ENCODE peak calls at places on chromosomes 2 and 18, in ten cellular contexts. C, L, R, A, H, I, T, B, S and E are unnamed samples.

GRCh38 chr2:172995323-172996244 is 80.1 kb upstream of the MAP3K20 start:
- DNase-seq in C (no peak), L (no peak), R (peak), A (no peak), H (peak), I (no peak), T (peak), B (peak), S (no peak), E (peak)

GRCh38 chr2:174004900-174005605 is 39.9 kb upstream of the SP3 start:
- DNase-seq in C (no peak), L (no peak), R (peak), A (peak), H (peak), I (no peak), T (peak), B (no peak), S (no peak), E (no peak)

GRCh38 chr2:197674546-197674945 is 841 bp downstream of the RFTN2 start:
- DNase-seq in C (no peak), L (no peak), R (no peak), A (no peak), H (no peak), I (no peak), T (no peak), B (no peak), S (no peak), E (no peak)

GRCh38 chr2:72109291-72109690 is 38.4 kb downstream of the CYP26B1 start:
- DNase-seq in C (no peak), L (no peak), R (no peak), A (no peak), H (peak), I (no peak), T (no peak), B (no peak), S (no peak), E (no peak)

GRCh38 chr2:152025678-152026287 is 73.1 kb downstream of the CACNB4 start:
- DNase-seq in C (peak), L (peak), R (peak), A (peak), H (peak), I (peak), T (peak), B (peak), S (peak), E (peak)

GRCh38 chr2:210199854-210200253 is 25.4 kb downstream of the ACADL start:
- DNase-seq in C (no peak), L (no peak), R (no peak), A (no peak), H (no peak), I (no peak), T (no peak), B (no peak), S (no peak), E (no peak)

GRCh38 chr2:46779447-46779941 is 136.1 kb downstream of the MCFD2 start:
- DNase-seq in C (no peak), L (no peak), R (peak), A (no peak), H (peak), I (no peak), T (no peak), B (no peak), S (no peak), E (no peak)

GRCh38 chr2:109526442-109526970 is 87.3 kb downstream of the SEPTIN10 start:
- DNase-seq in C (no peak), L (no peak), R (no peak), A (no peak), H (no peak), I (no peak), T (no peak), B (no peak), S (no peak), E (no peak)

GRCh38 chr18:30987479-30988241 is 54.9 kb downstream of the DSC3 start:
- DNase-seq in C (no peak), L (no peak), R (no peak), A (no peak), H (peak), I (no peak), T (no peak), B (no peak), S (peak), E (no peak)

GRCh38 chr18:58787750-58788149 is 76.9 kb upstream of the ZNF532 start:
- DNase-seq in C (no peak), L (no peak), R (no peak), A (no peak), H (no peak), I (no peak), T (peak), B (no peak), S (no peak), E (no peak)

GRCh38 chr2:120244656-120245519 is 7.8 kb upstream of the RALB start:
- DNase-seq in C (no peak), L (no peak), R (no peak), A (no peak), H (no peak), I (no peak), T (no peak), B (no peak), S (no peak), E (no peak)